ENCODE peak calls at places on chromosomes 13 and 19, in seven cellular contexts. M is upper lobe of left lung, C is suprapubic skin, J is HCT116, D is K562, Q is transverse colon, R is GM23338. Z is an unnamed sample.

GRCh38 chr13:39945226-39945625 is 289.8 kb downstream of the COG6 start:
- DNase-seq in M (no peak), C (no peak), J (no peak), D (no peak), Q (no peak), R (no peak), Z (no peak)

GRCh38 chr19:49560358-49560900 is 19.9 kb downstream of the NOSIP start:
- DNase-seq in M (peak; percentile 36), C (no peak), J (no peak), D (peak; percentile 47), Q (peak; percentile 49), R (no peak), Z (no peak)

GRCh38 chr19:5113101-5113557 is 144.2 kb downstream of the KDM4B start:
- DNase-seq in M (no peak), C (no peak), J (no peak), D (no peak), Q (no peak), R (no peak), Z (no peak)

GRCh38 chr19:18736415-18737336 is 53.2 kb downstream of the CRTC1 start:
- DNase-seq in M (no peak), C (no peak), J (no peak), D (no peak), Q (peak; percentile 37), R (no peak), Z (no peak)

GRCh38 chr13:113924184-113924583 is 49.7 kb downstream of the C13orf46 start:
- DNase-seq in M (no peak), C (no peak), J (no peak), D (no peak), Q (no peak), R (no peak), Z (no peak)

GRCh38 chr13:68745517-68745916 is 1362.1 kb upstream of the ATXN8OS start:
- DNase-seq in M (no peak), C (no peak), J (no peak), D (no peak), Q (no peak), R (no peak), Z (no peak)

GRCh38 chr13:33256148-33256547 is 29.4 kb downstream of the STARD13 start:
- DNase-seq in M (no peak), C (no peak), J (no peak), D (no peak), Q (no peak), R (no peak), Z (no peak)

GRCh38 chr19:15551183-15552004 is 43.1 kb downstream of the CYP4F22 start:
- DNase-seq in M (peak; percentile 31), C (no peak), J (no peak), D (peak; percentile 56), Q (peak; percentile 24), R (peak; percentile 91), Z (no peak)

GRCh38 chr13:109680288-109680687 is 106.1 kb downstream of the IRS2 start:
- DNase-seq in M (no peak), C (no peak), J (no peak), D (no peak), Q (no peak), R (no peak), Z (no peak)

GRCh38 chr13:111645198-111645597 is 324.8 kb downstream of the TEX29 start:
- DNase-seq in M (peak; percentile 7), C (no peak), J (no peak), D (no peak), Q (no peak), R (no peak), Z (no peak)

GRCh38 chr19:40464059-40465024 is 1.2 kb downstream of the BLVRB start:
- DNase-seq in M (peak; percentile 91), C (peak; percentile 88), J (peak; percentile 85), D (peak; percentile 95), Q (peak; percentile 93), R (peak; percentile 94), Z (peak; percentile 69)

GRCh38 chr13:103044054-103044453 is 22.2 kb downstream of the SLC10A2 start:
- DNase-seq in M (no peak), C (no peak), J (no peak), D (no peak), Q (no peak), R (no peak), Z (no peak)

GRCh38 chr13:92681239-92681638 is 545.4 kb upstream of the GPC6 start:
- DNase-seq in M (no peak), C (no peak), J (no peak), D (peak; percentile 1), Q (no peak), R (peak; percentile 44), Z (no peak)

GRCh38 chr13:52838433-52839107 is 9.9 kb downstream of the PCDH8 start:
- DNase-seq in M (no peak), C (no peak), J (no peak), D (no peak), Q (no peak), R (peak; percentile 45), Z (no peak)

GRCh38 chr19:39078436-39079200 is 5.5 kb upstream of the ACP7 start:
- DNase-seq in M (no peak), C (no peak), J (peak; percentile 98), D (no peak), Q (no peak), R (no peak), Z (no peak)

GRCh38 chr19:33323093-33323820 is 20.9 kb upstream of the CEBPA start:
- DNase-seq in M (no peak), C (no peak), J (no peak), D (no peak), Q (no peak), R (no peak), Z (no peak)

GRCh38 chr19:38712161-38712748 is 32.0 kb downstream of the CAPN12 start:
- DNase-seq in M (no peak), C (no peak), J (no peak), D (no peak), Q (no peak), R (no peak), Z (no peak)

GRCh38 chr13:43087960-43088580 is 64.7 kb downstream of the DNAJC15 start:
- DNase-seq in M (no peak), C (no peak), J (no peak), D (no peak), Q (no peak), R (no peak), Z (no peak)

GRCh38 chr19:17080441-17080803 is 4.8 kb downstream of the MYO9B start:
- DNase-seq in M (no peak), C (no peak), J (no peak), D (no peak), Q (no peak), R (no peak), Z (no peak)

GRCh38 chr13:65768545-65768944 is 1461.6 kb downstream of the PCDH9 start:
- DNase-seq in M (no peak), C (no peak), J (no peak), D (peak; percentile 1), Q (no peak), R (peak; percentile 67), Z (no peak)

GRCh38 chr13:19845758-19846157 is 17.7 kb downstream of the ZMYM5 start:
- DNase-seq in M (no peak), C (no peak), J (peak; percentile 77), D (peak; percentile 55), Q (no peak), R (no peak), Z (no peak)
- TF ChIP-seq POLR2AphosphoS5 in M (no peak), C (no peak), J (no peak), D (no peak), Q (no peak), R (no peak), Z (no peak)

GRCh38 chr19:4060621-4061177 is 6.0 kb downstream of the ZBTB7A start:
- DNase-seq in M (peak; percentile 23), C (no peak), J (no peak), D (no peak), Q (peak; percentile 59), R (no peak), Z (no peak)
- H3K4me3 ChIP-seq in M (peak overlapping the region; percentile 50), C (peak overlapping the region; percentile 99), J (peak overlapping the region; percentile 36), D (peak overlapping the region; percentile 33), Q (peak overlapping the region; percentile 38), R (no peak overlapping the region), Z (no peak overlapping the region)

DNA sequence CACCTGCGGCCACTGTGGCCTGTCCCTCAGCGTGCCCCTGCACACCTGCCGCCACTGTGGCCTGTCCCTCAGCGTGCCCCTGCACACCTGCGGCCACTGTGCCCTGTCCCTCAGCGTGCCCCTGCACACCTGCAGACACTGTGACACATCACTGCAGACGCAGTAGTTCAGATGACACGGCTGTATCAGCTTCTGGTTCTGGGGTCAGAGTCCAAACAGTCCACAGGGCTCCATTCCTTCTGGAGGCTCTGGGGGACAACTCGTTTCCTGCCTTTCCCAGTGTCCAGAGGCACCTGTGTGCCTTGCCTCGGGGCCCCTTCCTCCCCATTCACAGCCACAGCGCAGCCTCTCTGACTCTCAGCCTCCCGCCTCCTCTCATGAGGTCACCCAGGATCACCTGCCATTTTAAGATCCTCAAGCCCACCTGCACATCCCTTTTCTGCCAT is 5.5 kb downstream of the SF3A2 start:
- DNase-seq in M (no peak), C (no peak), J (no peak), D (no peak), Q (peak; percentile 54), R (no peak), Z (no peak)
- H3K36me3 ChIP-seq in M (peaks cover 37% of the 10 kb centered on the region), C (peaks cover 41% of the 10 kb centered on the region), J (peaks cover 88% of the 10 kb centered on the region), D (peaks cover 84% of the 10 kb centered on the region), Q (peaks cover 41% of the 10 kb centered on the region), R (peaks cover 13% of the 10 kb centered on the region), Z (peaks cover 72% of the 10 kb centered on the region)

GRCh38 chr13:29934531-29935308 is 84.3 kb upstream of the UBL3 start:
- DNase-seq in M (no peak), C (no peak), J (no peak), D (no peak), Q (no peak), R (no peak), Z (no peak)
- TF ChIP-seq POLR2AphosphoS5 in M (no peak), C (no peak), J (no peak), D (no peak), Q (no peak), R (no peak), Z (no peak)

DNA sequence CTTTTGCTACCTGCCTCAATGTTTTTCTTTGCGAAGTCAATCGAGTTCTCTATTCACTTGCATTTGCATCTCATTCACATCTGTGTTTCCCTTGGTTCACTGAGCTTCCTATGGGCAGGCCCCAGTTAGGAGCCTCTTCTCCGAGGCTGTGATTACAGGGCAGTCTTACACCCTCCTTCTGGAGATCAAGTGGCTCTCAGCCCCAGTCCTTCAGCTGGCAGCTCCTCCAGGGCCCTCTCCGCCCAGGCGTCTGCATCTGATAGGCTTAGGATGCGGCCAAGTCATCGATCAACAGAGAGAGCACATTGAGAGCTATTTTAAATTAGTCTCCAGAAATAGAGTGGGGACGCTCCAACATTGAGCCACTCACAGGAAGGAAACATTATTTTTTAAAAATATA is 44.2 kb downstream of the MBNL2 start:
- DNase-seq in M (peak; percentile 84), C (no peak), J (no peak), D (no peak), Q (no peak), R (peak; percentile 47), Z (no peak)
- H3K4me3 ChIP-seq in M (no peak overlapping the region), C (no peak overlapping the region), J (no peak overlapping the region), D (no peak overlapping the region), Q (no peak overlapping the region), R (no peak overlapping the region), Z (no peak overlapping the region)

GRCh38 chr19:46124638-46125115 is at the start of gene IGFL3:
- DNase-seq in M (no peak), C (no peak), J (no peak), D (no peak), Q (no peak), R (no peak), Z (no peak)
- H3K36me3 ChIP-seq in M (no peaks in the 10 kb centered on the region), C (no peaks in the 10 kb centered on the region), J (no peaks in the 10 kb centered on the region), D (no peaks in the 10 kb centered on the region), Q (no peaks in the 10 kb centered on the region), R (no peaks in the 10 kb centered on the region), Z (no peaks in the 10 kb centered on the region)

GRCh38 chr13:85519363-85519762 is 279.9 kb downstream of the SLITRK6 start:
- DNase-seq in M (no peak), C (no peak), J (no peak), D (no peak), Q (no peak), R (no peak), Z (no peak)
- TF ChIP-seq POLR2AphosphoS5 in M (no peak), C (no peak), J (no peak), D (no peak), Q (no peak), R (no peak), Z (no peak)

Z was measured in SK-N-MC.